ENCODE peak calls at places on chromosomes 5 and 9, in five cellular contexts. One of them, this sample, is unnamed.

GRCh38 chr5:124317471-124317870 is 429.0 kb downstream of the ZNF608 start:
- DNase-seq in SW480: no peak
- DNase-seq in ureter: no peak
- DNase-seq in bronchial epithelial cell: no peak
- DNase-seq in activated effector memory CD4-positive, alpha-beta T cell treated with Interleukin-2 at 50 U/mL for 16 hours: no peak
- DNase-seq in this sample: no peak

GRCh38 chr9:134984372-134985240 is 66.9 kb upstream of the FCN1 start:
- DNase-seq in activated effector memory CD4-positive, alpha-beta T cell treated with Interleukin-2 at 50 U/mL for 16 hours: no peak
- DNase-seq in SW480: no peak
- DNase-seq in ureter: no peak
- DNase-seq in bronchial epithelial cell: no peak
- DNase-seq in this sample: no peak

GRCh38 chr9:86041331-86041741 is 58.0 kb downstream of the GOLM1 start:
- DNase-seq in bronchial epithelial cell: no peak
- DNase-seq in ureter: no peak
- DNase-seq in activated effector memory CD4-positive, alpha-beta T cell treated with Interleukin-2 at 50 U/mL for 16 hours: no peak
- DNase-seq in SW480: no peak
- DNase-seq in this sample: no peak

GRCh38 chr5:141504216-141504615 is 15.3 kb downstream of the PCDHGC5 start:
- DNase-seq in bronchial epithelial cell: no peak
- DNase-seq in activated effector memory CD4-positive, alpha-beta T cell treated with Interleukin-2 at 50 U/mL for 16 hours: no peak
- DNase-seq in SW480: no peak
- DNase-seq in ureter: no peak
- DNase-seq in this sample: no peak

GRCh38 chr5:32225445-32225844 is 51.3 kb upstream of the GOLPH3 start:
- DNase-seq in ureter: no peak
- DNase-seq in SW480: no peak
- DNase-seq in bronchial epithelial cell: no peak
- DNase-seq in activated effector memory CD4-positive, alpha-beta T cell treated with Interleukin-2 at 50 U/mL for 16 hours: no peak
- DNase-seq in this sample: no peak

GRCh38 chr9:124349675-124350484 is 65.4 kb downstream of the PSMB7 start:
- DNase-seq in ureter: no peak
- DNase-seq in activated effector memory CD4-positive, alpha-beta T cell treated with Interleukin-2 at 50 U/mL for 16 hours: no peak
- DNase-seq in bronchial epithelial cell: no peak
- DNase-seq in SW480: no peak
- DNase-seq in this sample: no peak

GRCh38 chr9:125663127-125663526 is 43.9 kb downstream of the MAPKAP1 start:
- DNase-seq in SW480: peak; percentile 33
- DNase-seq in bronchial epithelial cell: peak; percentile 84
- DNase-seq in ureter: no peak
- DNase-seq in activated effector memory CD4-positive, alpha-beta T cell treated with Interleukin-2 at 50 U/mL for 16 hours: no peak
- DNase-seq in this sample: no peak

GRCh38 chr5:121378559-121379359 is 472.9 kb upstream of the FTMT start:
- DNase-seq in bronchial epithelial cell: no peak
- DNase-seq in ureter: no peak
- DNase-seq in SW480: no peak
- DNase-seq in activated effector memory CD4-positive, alpha-beta T cell treated with Interleukin-2 at 50 U/mL for 16 hours: no peak
- DNase-seq in this sample: no peak

GRCh38 chr9:114287763-114288232 is 35.1 kb upstream of the ORM1 start:
- DNase-seq in bronchial epithelial cell: no peak
- DNase-seq in SW480: no peak
- DNase-seq in ureter: no peak
- DNase-seq in activated effector memory CD4-positive, alpha-beta T cell treated with Interleukin-2 at 50 U/mL for 16 hours: no peak
- DNase-seq in this sample: no peak

GRCh38 chr9:69874301-69875060 is 53.9 kb downstream of the CFAP95 start:
- DNase-seq in ureter: no peak
- DNase-seq in bronchial epithelial cell: no peak
- DNase-seq in activated effector memory CD4-positive, alpha-beta T cell treated with Interleukin-2 at 50 U/mL for 16 hours: no peak
- DNase-seq in SW480: no peak
- DNase-seq in this sample: no peak

GRCh38 chr5:132470596-132470995 is 20.0 kb downstream of the IRF1 start:
- DNase-seq in ureter: no peak
- DNase-seq in bronchial epithelial cell: no peak
- DNase-seq in SW480: no peak
- DNase-seq in activated effector memory CD4-positive, alpha-beta T cell treated with Interleukin-2 at 50 U/mL for 16 hours: no peak
- DNase-seq in this sample: no peak

GRCh38 chr5:172701336-172702061 is 60.4 kb downstream of the NEURL1B start:
- DNase-seq in ureter: no peak
- DNase-seq in activated effector memory CD4-positive, alpha-beta T cell treated with Interleukin-2 at 50 U/mL for 16 hours: no peak
- DNase-seq in bronchial epithelial cell: no peak
- DNase-seq in SW480: no peak
- DNase-seq in this sample: no peak

GRCh38 chr5:138668451-138668850 is 84.8 kb upstream of the CTNNA1 start:
- DNase-seq in ureter: no peak
- DNase-seq in bronchial epithelial cell: no peak
- DNase-seq in SW480: peak; percentile 90
- DNase-seq in activated effector memory CD4-positive, alpha-beta T cell treated with Interleukin-2 at 50 U/mL for 16 hours: peak; percentile 32
- DNase-seq in this sample: no peak

GRCh38 chr5:176416123-176416924 is at the start of gene CLTB:
- DNase-seq in ureter: peak; percentile 89
- DNase-seq in SW480: peak; percentile 92
- DNase-seq in activated effector memory CD4-positive, alpha-beta T cell treated with Interleukin-2 at 50 U/mL for 16 hours: peak; percentile 89
- DNase-seq in bronchial epithelial cell: peak; percentile 63
- DNase-seq in this sample: peak; percentile 44

GRCh38 chr9:27528886-27529315 is 713 bp downstream of the MOB3B start:
- DNase-seq in ureter: peak; percentile 58
- DNase-seq in SW480: no peak
- DNase-seq in bronchial epithelial cell: peak; percentile 79
- DNase-seq in activated effector memory CD4-positive, alpha-beta T cell treated with Interleukin-2 at 50 U/mL for 16 hours: peak; percentile 7
- DNase-seq in this sample: no peak